ENCODE peak calls at places on chromosomes 3 and 15, in seven cellular contexts. B is nephron progenitor cell, U is B cell, Y is Calu3, J is heart left ventricle, C is PC-3, G is transverse colon. F is an unnamed sample.

GRCh38 chr15:34436126-34436955 is 1.3 kb downstream of the GOLGA8A start:
- DNase-seq in B (peak), U (no peak), Y (no peak), J (peak), C (peak), G (no peak), F (no peak)

GRCh38 chr3:55169608-55170010 is 241.8 kb upstream of the LRTM1 start:
- DNase-seq in B (no peak), U (no peak), Y (no peak), J (no peak), C (peak), G (no peak), F (no peak)

GRCh38 chr3:64214002-64214696 is 11.1 kb downstream of the PRICKLE2 start:
- DNase-seq in B (no peak), U (no peak), Y (peak), J (peak), C (no peak), G (peak), F (no peak)

GRCh38 chr3:117201906-117202305 is 492.3 kb downstream of the TUSC7 start:
- DNase-seq in B (no peak), U (no peak), Y (no peak), J (no peak), C (no peak), G (no peak), F (no peak)

GRCh38 chr3:172112348-172113123 is 73.2 kb downstream of the FNDC3B start:
- DNase-seq in B (no peak), U (no peak), Y (no peak), J (no peak), C (no peak), G (no peak), F (no peak)

GRCh38 chr15:46312133-46312740 is 677.4 kb downstream of the SQOR start:
- DNase-seq in B (peak), U (peak), Y (peak), J (no peak), C (peak), G (peak), F (peak)

GRCh38 chr3:127256138-127256537 is 31.7 kb downstream of the PRR20G start:
- DNase-seq in B (no peak), U (no peak), Y (no peak), J (no peak), C (no peak), G (no peak), F (no peak)

GRCh38 chr15:24878153-24878552 is 76.6 kb upstream of the SNRPN start:
- DNase-seq in B (no peak), U (no peak), Y (no peak), J (no peak), C (peak), G (peak), F (no peak)

GRCh38 chr3:190481779-190482178 is 32.1 kb upstream of the TMEM207 start:
- DNase-seq in B (no peak), U (no peak), Y (no peak), J (no peak), C (no peak), G (no peak), F (no peak)

GRCh38 chr15:89445553-89445952 is 50.8 kb downstream of the RHCG start:
- DNase-seq in B (no peak), U (no peak), Y (no peak), J (no peak), C (no peak), G (no peak), F (no peak)

GRCh38 chr15:89450076-89451006 is 46.0 kb downstream of the RHCG start:
- DNase-seq in B (no peak), U (no peak), Y (no peak), J (no peak), C (peak), G (no peak), F (no peak)

GRCh38 chr15:89446260-89446891 is 50.0 kb downstream of the RHCG start:
- DNase-seq in B (no peak), U (no peak), Y (no peak), J (no peak), C (no peak), G (no peak), F (no peak)

GRCh38 chr15:89448825-89449224 is 47.6 kb downstream of the RHCG start:
- DNase-seq in B (peak), U (no peak), Y (no peak), J (no peak), C (no peak), G (no peak), F (no peak)

GRCh38 chr15:89447676-89448075 is 48.7 kb downstream of the RHCG start:
- DNase-seq in B (no peak), U (no peak), Y (no peak), J (no peak), C (no peak), G (no peak), F (no peak)
- TF ChIP-seq CTCF in B (no peak), U (no peak), Y (no peak), J (no peak), C (no peak), G (no peak), F (no peak)

GRCh38 chr15:41966414-41966812 is 5.9 kb downstream of the EHD4 start:
- DNase-seq in B (no peak), U (no peak), Y (no peak), J (no peak), C (no peak), G (peak), F (no peak)
- TF ChIP-seq CTCF in B (no peak), U (no peak), Y (no peak), J (no peak), C (no peak), G (no peak), F (no peak)

GRCh38 chr3:163327086-163327485 is 1751.2 kb downstream of the SI start:
- DNase-seq in B (no peak), U (no peak), Y (no peak), J (no peak), C (peak), G (no peak), F (no peak)

GRCh38 chr3:163328680-163329079 is 1749.6 kb downstream of the SI start:
- DNase-seq in B (no peak), U (no peak), Y (no peak), J (no peak), C (no peak), G (no peak), F (no peak)
- TF ChIP-seq CTCF in B (no peak), U (no peak), Y (peak), J (no peak), C (no peak), G (no peak), F (no peak)

GRCh38 chr3:193662757-193663322 is 69.8 kb downstream of the OPA1 start:
- DNase-seq in B (no peak), U (no peak), Y (no peak), J (no peak), C (no peak), G (no peak), F (no peak)

GRCh38 chr3:193660698-193661400 is 67.8 kb downstream of the OPA1 start:
- DNase-seq in B (no peak), U (no peak), Y (no peak), J (no peak), C (no peak), G (no peak), F (no peak)

DNA sequence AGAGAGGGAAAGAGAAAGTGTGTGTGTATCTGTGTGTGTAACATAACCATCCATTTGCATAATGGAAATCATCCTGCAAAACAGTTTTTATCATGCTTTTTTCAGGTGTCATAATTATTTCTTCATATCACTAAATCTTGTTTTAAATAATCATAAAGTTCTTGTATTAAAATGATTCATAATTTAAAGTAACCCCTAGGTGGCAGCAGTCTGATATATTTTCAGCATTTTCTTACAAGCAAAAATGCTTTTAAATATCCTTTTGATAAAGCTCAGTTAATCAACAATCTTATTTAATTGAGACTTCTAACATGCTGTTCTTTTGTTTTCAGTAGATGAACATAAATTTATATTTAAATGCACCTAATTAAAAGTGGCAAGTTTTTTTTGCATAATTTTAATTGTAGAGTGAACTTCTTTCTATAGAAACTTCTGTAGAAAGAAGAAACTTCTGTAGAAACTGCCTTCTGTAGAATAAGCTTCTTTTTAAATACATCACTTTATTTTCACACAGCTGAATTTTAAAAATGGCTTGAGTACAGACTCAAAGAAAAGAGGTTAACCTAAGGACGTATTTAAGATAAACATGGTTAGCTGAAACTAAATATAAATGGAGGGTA is 72.5 kb downstream of the OPA1 start:
- DNase-seq in B (no peak), U (no peak), Y (no peak), J (no peak), C (peak), G (no peak), F (no peak)
- TF ChIP-seq CTCF in B (peak), U (peak), Y (peak), J (peak), C (peak), G (peak), F (peak)

GRCh38 chr3:15632212-15632580 is 30.7 kb downstream of the BTD start:
- DNase-seq in B (no peak), U (no peak), Y (no peak), J (no peak), C (no peak), G (no peak), F (no peak)

GRCh38 chr3:15633159-15633558 is 31.6 kb downstream of the BTD start:
- DNase-seq in B (no peak), U (no peak), Y (no peak), J (no peak), C (peak), G (no peak), F (no peak)

GRCh38 chr3:15629860-15630597 is 28.5 kb downstream of the BTD start:
- DNase-seq in B (peak), U (peak), Y (peak), J (no peak), C (peak), G (peak), F (no peak)

GRCh38 chr3:15630646-15631350 is 29.3 kb downstream of the BTD start:
- DNase-seq in B (no peak), U (no peak), Y (no peak), J (no peak), C (peak), G (no peak), F (no peak)

GRCh38 chr3:15631426-15632211 is 30.1 kb downstream of the BTD start:
- DNase-seq in B (no peak), U (no peak), Y (no peak), J (no peak), C (no peak), G (no peak), F (no peak)
- TF ChIP-seq CTCF in B (no peak), U (no peak), Y (no peak), J (no peak), C (no peak), G (no peak), F (no peak)

GRCh38 chr15:40925863-40926658 is 3.1 kb upstream of the DLL4 start:
- DNase-seq in B (peak), U (no peak), Y (no peak), J (no peak), C (no peak), G (peak), F (no peak)
- TF ChIP-seq CTCF in B (no peak), U (no peak), Y (no peak), J (no peak), C (no peak), G (no peak), F (no peak)

DNA sequence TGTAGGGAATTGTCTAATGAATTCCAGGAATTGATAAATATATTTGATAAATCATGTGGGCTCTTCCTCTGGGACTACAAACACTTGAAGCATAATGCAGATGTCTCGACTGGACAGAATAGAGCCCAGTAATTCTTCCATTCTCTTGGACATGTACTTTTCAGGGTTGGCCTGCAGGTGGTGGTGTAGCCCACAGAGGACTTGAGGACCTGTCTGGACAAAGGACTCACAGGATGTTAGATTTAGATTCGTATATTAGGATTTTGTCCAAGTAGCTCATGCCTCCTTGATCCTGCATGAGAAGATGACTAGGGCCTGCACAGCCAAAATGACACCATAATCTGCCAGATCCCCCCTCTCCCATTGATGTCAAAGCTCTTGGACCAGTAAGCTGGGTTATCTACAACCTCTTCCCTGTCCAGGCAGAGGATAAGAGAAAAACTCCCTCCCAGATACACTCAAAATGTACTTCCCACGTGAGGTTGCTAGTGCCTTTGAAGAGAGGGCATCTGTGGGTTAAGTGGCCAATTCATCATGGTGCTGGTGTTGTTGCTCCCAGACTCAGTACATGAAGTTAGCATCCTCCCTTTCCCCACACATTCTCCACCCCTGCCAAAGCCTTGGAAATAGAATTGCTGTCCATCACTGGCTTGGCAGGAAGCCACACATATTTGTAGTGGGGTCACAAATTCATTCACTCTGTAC is 88.6 kb upstream of the ZNF280D start:
- DNase-seq in B (peak), U (peak), Y (peak), J (no peak), C (peak), G (peak), F (no peak)
- TF ChIP-seq CTCF in B (peak), U (peak), Y (peak), J (peak), C (peak), G (peak), F (peak)

DNA sequence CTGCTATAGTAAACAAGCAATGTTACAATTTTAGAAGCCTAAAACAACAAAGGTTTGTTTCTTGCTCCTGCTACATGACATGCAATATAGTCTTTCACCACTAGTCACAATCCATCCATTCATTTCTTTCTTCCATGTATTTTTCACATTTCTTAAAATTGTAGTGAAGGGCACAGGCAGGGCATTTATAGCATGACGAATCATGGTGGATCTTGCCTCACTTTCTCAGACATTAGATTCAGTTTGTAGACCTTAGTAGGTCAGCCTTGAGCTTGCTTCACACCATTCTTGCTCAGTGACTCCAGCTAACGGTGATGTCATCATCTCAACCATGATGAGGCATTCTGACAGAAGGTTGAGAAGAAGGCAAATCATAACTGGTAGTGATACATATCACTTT is 546.8 kb downstream of the TBL1XR1 start:
- DNase-seq in B (no peak), U (no peak), Y (no peak), J (no peak), C (peak), G (no peak), F (no peak)
- TF ChIP-seq CTCF in B (peak), U (no peak), Y (peak), J (no peak), C (peak), G (no peak), F (no peak)

DNA sequence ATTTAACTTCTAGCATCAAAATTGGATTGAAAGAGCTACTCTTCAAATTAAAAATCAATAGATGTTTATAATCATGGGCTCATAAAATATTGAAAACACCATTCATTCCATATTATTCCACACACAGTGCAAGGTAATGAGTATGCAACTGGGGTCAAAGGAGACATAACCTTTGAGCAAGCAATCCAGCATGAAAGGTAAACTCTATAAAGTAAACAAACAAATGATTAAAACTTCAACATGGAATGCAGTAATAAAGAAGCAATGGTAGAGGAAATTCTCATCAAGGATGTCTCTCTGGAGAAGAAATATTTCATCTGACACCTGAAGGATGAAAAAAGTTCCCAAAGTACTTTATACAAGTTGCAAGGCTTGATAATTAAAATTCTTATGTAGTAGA is 25.8 kb downstream of the MECOM start:
- DNase-seq in B (no peak), U (no peak), Y (no peak), J (no peak), C (no peak), G (no peak), F (no peak)
- TF ChIP-seq CTCF in B (no peak), U (no peak), Y (no peak), J (no peak), C (no peak), G (no peak), F (no peak)

GRCh38 chr3:189184566-189184965 is 12.8 kb downstream of the TPRG1 start:
- DNase-seq in B (no peak), U (no peak), Y (no peak), J (no peak), C (no peak), G (no peak), F (no peak)

GRCh38 chr3:189188466-189188865 is 16.7 kb downstream of the TPRG1 start:
- DNase-seq in B (no peak), U (no peak), Y (peak), J (no peak), C (peak), G (no peak), F (no peak)

GRCh38 chr3:189186093-189186492 is 14.3 kb downstream of the TPRG1 start:
- DNase-seq in B (no peak), U (no peak), Y (peak), J (no peak), C (no peak), G (no peak), F (no peak)
- TF ChIP-seq CTCF in B (no peak), U (no peak), Y (no peak), J (no peak), C (no peak), G (no peak), F (no peak)